ENCODE peak calls at places on chromosomes 3 and 15, in six cellular contexts. One of them, this sample, is unnamed.

GRCh38 chr15:100934735-100935134 is 15.6 kb downstream of the LRRK1 start:
- DNase-seq in endothelial cell: no peak
- DNase-seq in H9: no peak
- DNase-seq in AG09309: no peak
- DNase-seq in glutamatergic neuron: no peak
- DNase-seq in progenitor cell of endocrine pancreas: no peak
- DNase-seq in this sample: no peak

GRCh38 chr15:40219801-40220200 is 19.1 kb upstream of the PAK6 start:
- DNase-seq in endothelial cell: no peak
- DNase-seq in H9: no peak
- DNase-seq in AG09309: no peak
- DNase-seq in glutamatergic neuron: no peak
- DNase-seq in progenitor cell of endocrine pancreas: no peak
- DNase-seq in this sample: no peak

GRCh38 chr3:146133436-146133835 is 27.5 kb downstream of the PLOD2 start:
- DNase-seq in endothelial cell: no peak
- DNase-seq in H9: no peak
- DNase-seq in AG09309: no peak
- DNase-seq in glutamatergic neuron: no peak
- DNase-seq in progenitor cell of endocrine pancreas: no peak
- DNase-seq in this sample: no peak

GRCh38 chr3:187039100-187039722 is 100.1 kb downstream of the RPL39L start:
- DNase-seq in endothelial cell: no peak
- DNase-seq in H9: no peak
- DNase-seq in AG09309: no peak
- DNase-seq in glutamatergic neuron: no peak
- DNase-seq in progenitor cell of endocrine pancreas: no peak
- DNase-seq in this sample: no peak

GRCh38 chr15:28861031-28861534 is 12.6 kb upstream of the GOLGA6L7 start:
- DNase-seq in endothelial cell: no peak
- DNase-seq in H9: no peak
- DNase-seq in AG09309: peak
- DNase-seq in glutamatergic neuron: no peak
- DNase-seq in progenitor cell of endocrine pancreas: no peak
- DNase-seq in this sample: no peak

GRCh38 chr3:31166249-31166885 is 271.9 kb upstream of the GADL1 start:
- DNase-seq in endothelial cell: no peak
- DNase-seq in H9: no peak
- DNase-seq in AG09309: peak
- DNase-seq in glutamatergic neuron: no peak
- DNase-seq in progenitor cell of endocrine pancreas: no peak
- DNase-seq in this sample: peak

GRCh38 chr3:14581334-14582072 is 41.4 kb upstream of the GRIP2 start:
- DNase-seq in endothelial cell: no peak
- DNase-seq in H9: no peak
- DNase-seq in AG09309: no peak
- DNase-seq in glutamatergic neuron: no peak
- DNase-seq in progenitor cell of endocrine pancreas: no peak
- DNase-seq in this sample: no peak

GRCh38 chr3:183006396-183007002 is 26.2 kb upstream of the DCUN1D1 start:
- DNase-seq in endothelial cell: no peak
- DNase-seq in H9: peak
- DNase-seq in AG09309: no peak
- DNase-seq in glutamatergic neuron: no peak
- DNase-seq in progenitor cell of endocrine pancreas: no peak
- DNase-seq in this sample: no peak

GRCh38 chr15:64731012-64731806 is 44.2 kb downstream of the RBPMS2 start:
- DNase-seq in endothelial cell: peak
- DNase-seq in H9: peak
- DNase-seq in AG09309: peak
- DNase-seq in glutamatergic neuron: peak
- DNase-seq in progenitor cell of endocrine pancreas: peak
- DNase-seq in this sample: peak

GRCh38 chr3:37532168-37532567 is 329.5 kb upstream of the CTDSPL start:
- DNase-seq in endothelial cell: no peak
- DNase-seq in H9: no peak
- DNase-seq in AG09309: no peak
- DNase-seq in glutamatergic neuron: no peak
- DNase-seq in progenitor cell of endocrine pancreas: no peak
- DNase-seq in this sample: no peak

GRCh38 chr15:101167791-101168462 is 83.9 kb downstream of the CHSY1 start:
- DNase-seq in endothelial cell: no peak
- DNase-seq in H9: no peak
- DNase-seq in AG09309: peak
- DNase-seq in glutamatergic neuron: no peak
- DNase-seq in progenitor cell of endocrine pancreas: no peak
- DNase-seq in this sample: peak

DNA sequence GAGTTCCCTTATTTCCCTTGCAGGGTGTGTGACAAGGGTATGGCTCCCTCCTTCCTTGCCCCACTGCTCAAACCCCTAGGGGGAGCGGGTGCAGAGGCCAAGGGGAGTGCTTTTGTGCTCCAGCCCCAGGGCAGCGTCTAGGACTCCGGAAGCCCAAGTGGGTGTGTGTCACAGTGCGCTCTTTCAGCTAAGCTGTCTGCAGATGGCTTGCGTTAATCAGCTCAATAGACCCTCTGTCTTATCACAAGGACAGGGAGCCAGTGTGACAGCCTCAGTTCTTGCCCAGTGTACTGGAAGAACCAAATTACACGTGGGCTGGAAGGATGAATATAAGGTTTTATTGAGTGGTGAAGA is 523.5 kb upstream of the LMCD1 start:
- DNase-seq in endothelial cell: no peak
- DNase-seq in H9: no peak
- DNase-seq in AG09309: no peak
- DNase-seq in glutamatergic neuron: no peak
- DNase-seq in progenitor cell of endocrine pancreas: no peak
- DNase-seq in this sample: no peak
- TF ChIP-seq CTCF in endothelial cell: no peak
- TF ChIP-seq CTCF in H9: no peak
- TF ChIP-seq CTCF in AG09309: no peak
- TF ChIP-seq CTCF in glutamatergic neuron: no peak
- TF ChIP-seq CTCF in progenitor cell of endocrine pancreas: no peak
- TF ChIP-seq CTCF in this sample: no peak

DNA sequence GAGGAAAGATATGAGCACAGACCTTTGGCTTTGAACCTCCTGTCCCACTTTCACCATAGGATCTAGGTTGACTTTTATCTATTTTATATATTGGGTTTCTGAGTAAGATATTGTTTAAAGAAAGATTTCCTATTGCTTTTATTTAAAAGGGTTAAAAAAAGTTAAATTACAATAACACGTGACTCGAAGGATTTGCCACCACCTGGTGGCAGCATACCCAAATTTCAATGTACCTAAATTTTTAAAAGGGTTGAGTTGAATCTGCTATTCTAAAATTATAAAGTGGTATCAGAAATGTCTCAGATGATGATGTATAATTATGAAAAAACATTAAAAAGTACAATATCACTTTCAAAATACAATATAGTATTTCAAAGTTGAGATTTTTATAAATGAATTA is 368.4 kb downstream of the MECOM start:
- DNase-seq in endothelial cell: no peak
- DNase-seq in H9: no peak
- DNase-seq in AG09309: no peak
- DNase-seq in glutamatergic neuron: no peak
- DNase-seq in progenitor cell of endocrine pancreas: no peak
- DNase-seq in this sample: no peak
- TF ChIP-seq CTCF in endothelial cell: peak
- TF ChIP-seq CTCF in H9: peak
- TF ChIP-seq CTCF in AG09309: peak
- TF ChIP-seq CTCF in glutamatergic neuron: peak
- TF ChIP-seq CTCF in progenitor cell of endocrine pancreas: peak
- TF ChIP-seq CTCF in this sample: peak

DNA sequence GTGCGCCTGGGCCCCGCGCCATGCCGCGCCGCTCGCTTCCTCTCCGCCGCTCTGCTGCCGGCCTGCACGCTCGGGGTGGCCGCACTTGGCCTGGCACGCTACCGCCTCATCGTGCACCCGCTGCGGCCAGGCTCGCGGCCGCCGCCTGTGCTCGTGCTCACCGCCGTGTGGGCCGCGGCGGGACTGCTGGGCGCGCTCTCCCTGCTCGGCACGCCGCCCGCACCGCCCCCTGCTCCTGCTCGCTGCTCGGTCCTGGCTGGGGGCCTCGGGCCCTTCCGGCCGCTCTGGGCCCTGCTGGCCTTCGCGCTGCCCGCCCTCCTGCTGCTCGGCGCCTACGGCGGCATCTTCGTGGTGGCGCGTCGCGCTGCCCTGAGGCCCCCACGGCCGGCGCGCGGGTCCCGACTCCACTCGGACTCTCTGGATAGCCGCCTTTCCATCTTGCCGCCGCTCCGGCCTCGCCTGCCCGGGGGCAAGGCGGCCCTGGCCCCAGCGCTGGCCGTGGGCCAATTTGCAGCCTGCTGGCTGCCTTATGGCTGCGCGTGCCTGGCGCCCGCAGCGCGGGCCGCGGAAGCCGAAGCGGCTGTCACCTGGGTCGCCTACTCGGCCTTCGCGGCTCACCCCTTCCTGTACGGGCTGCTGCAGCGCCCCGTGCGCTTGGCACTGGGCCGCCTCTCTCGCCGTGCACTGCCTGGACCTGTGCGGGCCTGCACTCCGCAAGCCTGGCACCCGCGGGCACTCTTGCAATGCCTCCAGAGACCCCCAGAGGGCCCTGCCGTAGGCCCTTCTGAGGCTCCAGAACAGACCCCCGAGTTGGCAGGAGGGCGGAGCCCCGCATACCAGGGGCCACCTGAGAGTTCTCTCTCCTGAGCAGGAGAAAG is 951 bp downstream of the GPR62 start:
- DNase-seq in endothelial cell: peak
- DNase-seq in H9: peak
- DNase-seq in AG09309: no peak
- DNase-seq in glutamatergic neuron: peak
- DNase-seq in progenitor cell of endocrine pancreas: peak
- DNase-seq in this sample: no peak
- TF ChIP-seq CTCF in endothelial cell: peak
- TF ChIP-seq CTCF in H9: peak
- TF ChIP-seq CTCF in AG09309: peak
- TF ChIP-seq CTCF in glutamatergic neuron: peak
- TF ChIP-seq CTCF in progenitor cell of endocrine pancreas: peak
- TF ChIP-seq CTCF in this sample: peak

GRCh38 chr3:109047366-109047765 is 70.6 kb downstream of the MORC1 start:
- DNase-seq in endothelial cell: no peak
- DNase-seq in H9: no peak
- DNase-seq in AG09309: no peak
- DNase-seq in glutamatergic neuron: no peak
- DNase-seq in progenitor cell of endocrine pancreas: no peak
- DNase-seq in this sample: no peak

GRCh38 chr3:109045271-109046051 is 72.5 kb downstream of the MORC1 start:
- DNase-seq in endothelial cell: no peak
- DNase-seq in H9: no peak
- DNase-seq in AG09309: no peak
- DNase-seq in glutamatergic neuron: no peak
- DNase-seq in progenitor cell of endocrine pancreas: no peak
- DNase-seq in this sample: no peak

DNA sequence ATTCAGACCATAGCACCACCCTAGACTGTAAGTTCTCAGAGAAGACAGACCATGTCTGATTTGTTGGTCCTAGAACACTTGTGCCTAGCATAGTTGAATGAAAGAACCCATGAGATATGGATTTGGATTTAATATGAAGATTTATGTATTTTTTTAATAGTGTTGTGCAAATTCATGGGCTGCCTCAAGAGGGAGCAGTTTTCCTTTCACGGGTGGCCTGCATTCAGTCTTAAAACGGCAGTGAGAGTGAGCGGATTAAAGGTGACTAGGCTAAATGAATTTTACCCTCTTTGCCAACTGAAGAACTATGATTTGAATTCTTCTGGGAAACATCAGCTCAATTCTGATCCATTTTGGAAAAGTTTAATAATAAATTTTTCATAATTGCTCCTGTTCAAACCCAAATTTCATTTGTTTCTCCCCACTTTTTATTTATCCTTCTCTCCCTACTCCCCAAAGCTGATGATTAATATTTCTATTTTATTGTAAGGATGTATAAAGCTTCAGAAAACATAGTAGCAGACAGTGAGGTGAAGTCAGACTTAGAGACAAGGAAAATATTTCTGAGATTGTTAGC is 67.3 kb downstream of the MORC1 start:
- DNase-seq in endothelial cell: no peak
- DNase-seq in H9: no peak
- DNase-seq in AG09309: no peak
- DNase-seq in glutamatergic neuron: peak
- DNase-seq in progenitor cell of endocrine pancreas: no peak
- DNase-seq in this sample: no peak
- TF ChIP-seq CTCF in endothelial cell: peak
- TF ChIP-seq CTCF in H9: peak
- TF ChIP-seq CTCF in AG09309: peak
- TF ChIP-seq CTCF in glutamatergic neuron: peak
- TF ChIP-seq CTCF in progenitor cell of endocrine pancreas: peak
- TF ChIP-seq CTCF in this sample: peak

GRCh38 chr15:79209690-79210089 is 72.8 kb upstream of the ANKRD34C start:
- DNase-seq in endothelial cell: peak
- DNase-seq in H9: peak
- DNase-seq in AG09309: no peak
- DNase-seq in glutamatergic neuron: peak
- DNase-seq in progenitor cell of endocrine pancreas: peak
- DNase-seq in this sample: no peak
- TF ChIP-seq CTCF in endothelial cell: no peak
- TF ChIP-seq CTCF in H9: peak
- TF ChIP-seq CTCF in AG09309: no peak
- TF ChIP-seq CTCF in glutamatergic neuron: peak
- TF ChIP-seq CTCF in progenitor cell of endocrine pancreas: peak
- TF ChIP-seq CTCF in this sample: no peak

DNA sequence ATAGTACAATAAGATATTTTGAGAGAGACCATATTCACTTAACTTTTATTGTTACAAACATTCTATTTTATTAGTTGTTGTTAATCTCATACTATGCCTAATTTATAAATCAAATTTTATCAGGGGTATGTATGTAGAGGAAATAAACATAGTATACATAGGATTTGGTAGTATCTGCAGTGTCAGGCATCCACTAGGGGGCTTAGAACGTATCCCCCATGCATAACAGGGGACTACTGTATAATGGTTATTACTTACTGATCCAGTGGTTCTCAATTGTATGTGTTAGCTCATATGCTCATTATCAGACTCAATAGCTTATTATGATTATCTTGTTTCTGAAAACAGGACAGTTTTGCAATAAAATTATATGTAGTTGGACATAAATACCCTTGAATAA is 27.6 kb downstream of the CMC1 start:
- DNase-seq in endothelial cell: no peak
- DNase-seq in H9: no peak
- DNase-seq in AG09309: no peak
- DNase-seq in glutamatergic neuron: no peak
- DNase-seq in progenitor cell of endocrine pancreas: no peak
- DNase-seq in this sample: no peak
- TF ChIP-seq CTCF in endothelial cell: peak
- TF ChIP-seq CTCF in H9: peak
- TF ChIP-seq CTCF in AG09309: peak
- TF ChIP-seq CTCF in glutamatergic neuron: peak
- TF ChIP-seq CTCF in progenitor cell of endocrine pancreas: peak
- TF ChIP-seq CTCF in this sample: no peak

GRCh38 chr15:43346305-43346704 is 15.9 kb upstream of the LCMT2 start:
- DNase-seq in endothelial cell: no peak
- DNase-seq in H9: no peak
- DNase-seq in AG09309: no peak
- DNase-seq in glutamatergic neuron: no peak
- DNase-seq in progenitor cell of endocrine pancreas: no peak
- DNase-seq in this sample: no peak
- TF ChIP-seq CTCF in endothelial cell: no peak
- TF ChIP-seq CTCF in H9: no peak
- TF ChIP-seq CTCF in AG09309: no peak
- TF ChIP-seq CTCF in glutamatergic neuron: no peak
- TF ChIP-seq CTCF in progenitor cell of endocrine pancreas: no peak
- TF ChIP-seq CTCF in this sample: no peak

GRCh38 chr3:152834354-152835310 is at the start of gene P2RY1:
- DNase-seq in endothelial cell: peak
- DNase-seq in H9: peak
- DNase-seq in AG09309: no peak
- DNase-seq in glutamatergic neuron: peak
- DNase-seq in progenitor cell of endocrine pancreas: peak
- DNase-seq in this sample: peak
- TF ChIP-seq CTCF in endothelial cell: no peak
- TF ChIP-seq CTCF in H9: peak
- TF ChIP-seq CTCF in AG09309: no peak
- TF ChIP-seq CTCF in glutamatergic neuron: no peak
- TF ChIP-seq CTCF in progenitor cell of endocrine pancreas: peak
- TF ChIP-seq CTCF in this sample: no peak

This sample was measured in PC-9.